ENCODE peak calls at places on chromosomes 3 and 15, in five cellular contexts. M is AG09309; F is neural crest cell; V is CD4-positive, alpha-beta memory T cell; K is bronchial epithelial cell. O is an unnamed sample.

GRCh38 chr15:36370735-36371115 is 208.7 kb upstream of the CDIN1 start:
- DNase-seq in M (peak; percentile 49), K (peak; percentile 86), F (no peak), V (no peak), O (peak; percentile 54)

GRCh38 chr15:63076136-63077005 is 33.8 kb downstream of the TPM1 start:
- DNase-seq in K (no peak), F (no peak), M (no peak), V (no peak), O (peak; percentile 14)

GRCh38 chr3:128919988-128920387 is 40.6 kb downstream of the ACAD9 start:
- DNase-seq in M (no peak), F (no peak), K (peak; percentile 60), V (no peak), O (no peak)

GRCh38 chr3:138898301-138898700 is 48.6 kb downstream of the FOXL2 start:
- DNase-seq in M (peak; percentile 40), F (no peak), K (no peak), V (no peak), O (peak; percentile 69)

GRCh38 chr3:39000008-39000450 is 51.7 kb downstream of the SCN11A start:
- DNase-seq in F (no peak), K (peak; percentile 80), M (peak; percentile 46), V (peak; percentile 28), O (peak; percentile 71)

GRCh38 chr3:78633626-78634025 is 1134.2 kb downstream of the ROBO1 start:
- DNase-seq in V (no peak), F (no peak), M (no peak), K (peak; percentile 74), O (no peak)

GRCh38 chr3:156820687-156821070 is 5.5 kb upstream of the LEKR1 start:
- DNase-seq in K (no peak), F (no peak), M (no peak), V (no peak), O (peak; percentile 25)

GRCh38 chr15:33638439-33638838 is 327.7 kb downstream of the RYR3 start:
- DNase-seq in M (no peak), V (no peak), F (no peak), K (no peak), O (no peak)

GRCh38 chr15:61764141-61764540 is 296.1 kb downstream of the VPS13C start:
- DNase-seq in F (no peak), M (no peak), K (peak; percentile 13), V (no peak), O (no peak)

GRCh38 chr3:105353485-105354161 is 13.1 kb upstream of the ALCAM start:
- DNase-seq in K (peak; percentile 70), M (no peak), F (peak; percentile 30), V (no peak), O (peak; percentile 55)

GRCh38 chr3:179348325-179349013 is 960 bp downstream of the MFN1 start:
- DNase-seq in K (peak; percentile 39), F (no peak), V (no peak), M (no peak), O (peak; percentile 15)

GRCh38 chr3:16240229-16241023 is 24.3 kb downstream of the DPH3 start:
- DNase-seq in F (no peak), K (peak; percentile 87), M (peak; percentile 42), V (no peak), O (peak; percentile 13)

GRCh38 chr3:50419595-50419994 is 60.3 kb upstream of the TMEM115 start:
- DNase-seq in K (no peak), V (no peak), M (no peak), F (no peak), O (no peak)

GRCh38 chr3:54565956-54566355 is 361.9 kb downstream of the LRTM1 start:
- DNase-seq in K (no peak), V (no peak), F (no peak), M (no peak), O (no peak)

GRCh38 chr15:89416339-89417183 is 79.8 kb downstream of the RHCG start:
- DNase-seq in F (peak; percentile 86), M (no peak), V (peak; percentile 53), K (peak; percentile 65), O (peak; percentile 85)

GRCh38 chr15:74901612-74902063 is 5.0 kb downstream of the FAM219B start:
- DNase-seq in K (peak; percentile 43), M (no peak), F (peak; percentile 59), V (peak; percentile 68), O (peak; percentile 71)

GRCh38 chr3:134904796-134905646 is 110.0 kb downstream of the EPHB1 start:
- DNase-seq in V (no peak), F (no peak), K (no peak), M (no peak), O (no peak)

GRCh38 chr3:98980915-98981596 is 79.6 kb upstream of the DCBLD2 start:
- DNase-seq in V (no peak), K (peak; percentile 37), F (no peak), M (no peak), O (peak; percentile 68)